ENCODE peak calls at places on chromosomes 5 and 9, in eight cellular contexts. H, C, B, E, R, L, P and A are unnamed samples.
A peak's percentile ranks its signal among the peaks of the same experiment; 100 is the strongest.

GRCh38 chr9:6877671-6878161 is 119.9 kb downstream of the KDM4C start:
- DNase-seq in H (no peak), C (peak; percentile 8), B (no peak), E (no peak), R (no peak), L (no peak), P (no peak), A (no peak)

GRCh38 chr9:19992556-19992955 is 203.7 kb upstream of the SLC24A2 start:
- DNase-seq in H (no peak), C (no peak), B (no peak), E (no peak), R (no peak), L (no peak), P (no peak), A (no peak)

GRCh38 chr9:93587651-93588347 is 11.4 kb downstream of the PHF2 start:
- DNase-seq in H (no peak), C (no peak), B (no peak), E (no peak), R (no peak), L (peak; percentile 55), P (no peak), A (no peak)

GRCh38 chr9:3830296-3830695 is 304.5 kb upstream of the RFX3 start:
- DNase-seq in H (no peak), C (no peak), B (no peak), E (no peak), R (no peak), L (no peak), P (no peak), A (no peak)

GRCh38 chr9:17319822-17320221 is 185.0 kb downstream of the CNTLN start:
- DNase-seq in H (no peak), C (no peak), B (no peak), E (no peak), R (no peak), L (peak; percentile 30), P (no peak), A (no peak)

GRCh38 chr9:30410273-30410672 is 1974.2 kb upstream of the ACO1 start:
- DNase-seq in H (no peak), C (no peak), B (no peak), E (no peak), R (no peak), L (no peak), P (no peak), A (no peak)

GRCh38 chr9:76576344-76576743 is 117.4 kb downstream of the GCNT1 start:
- DNase-seq in H (no peak), C (no peak), B (peak; percentile 51), E (no peak), R (no peak), L (no peak), P (no peak), A (peak; percentile 68)

GRCh38 chr9:16516887-16517286 is 353.6 kb downstream of the BNC2 start:
- DNase-seq in H (no peak), C (no peak), B (no peak), E (no peak), R (no peak), L (no peak), P (no peak), A (no peak)

GRCh38 chr5:134503088-134503936 is 22.2 kb upstream of the JADE2 start:
- DNase-seq in H (peak; percentile 56), C (peak; percentile 80), B (peak; percentile 53), E (peak; percentile 59), R (peak; percentile 38), L (peak; percentile 34), P (peak; percentile 58), A (peak; percentile 88)

GRCh38 chr5:4205408-4205807 is 609.8 kb downstream of the IRX1 start:
- DNase-seq in H (no peak), C (no peak), B (no peak), E (no peak), R (no peak), L (no peak), P (no peak), A (peak; percentile 70)

GRCh38 chr5:169980418-169981053 is at the start of gene INSYN2B:
- DNase-seq in H (peak; percentile 50), C (peak; percentile 81), B (no peak), E (peak; percentile 89), R (peak; percentile 67), L (peak; percentile 63), P (peak; percentile 59), A (peak; percentile 66)

GRCh38 chr5:90866915-90867715 is 308.5 kb downstream of the ADGRV1 start:
- DNase-seq in H (no peak), C (no peak), B (no peak), E (no peak), R (no peak), L (no peak), P (no peak), A (no peak)

GRCh38 chr9:32969270-32969669 is 32.2 kb downstream of the APTX start:
- DNase-seq in H (no peak), C (no peak), B (no peak), E (no peak), R (no peak), L (no peak), P (no peak), A (no peak)

GRCh38 chr5:40475546-40475945 is 204.2 kb upstream of the PTGER4 start:
- DNase-seq in H (no peak), C (no peak), B (no peak), E (no peak), R (no peak), L (no peak), P (no peak), A (no peak)

GRCh38 chr9:108552459-108553040 is 303.2 kb downstream of the ACTL7B start:
- DNase-seq in H (peak; percentile 70), C (peak; percentile 29), B (no peak), E (no peak), R (no peak), L (no peak), P (no peak), A (no peak)

GRCh38 chr5:908172-908571 is 15.5 kb downstream of the TRIP13 start:
- DNase-seq in H (no peak), C (no peak), B (no peak), E (no peak), R (no peak), L (no peak), P (no peak), A (no peak)

DNA sequence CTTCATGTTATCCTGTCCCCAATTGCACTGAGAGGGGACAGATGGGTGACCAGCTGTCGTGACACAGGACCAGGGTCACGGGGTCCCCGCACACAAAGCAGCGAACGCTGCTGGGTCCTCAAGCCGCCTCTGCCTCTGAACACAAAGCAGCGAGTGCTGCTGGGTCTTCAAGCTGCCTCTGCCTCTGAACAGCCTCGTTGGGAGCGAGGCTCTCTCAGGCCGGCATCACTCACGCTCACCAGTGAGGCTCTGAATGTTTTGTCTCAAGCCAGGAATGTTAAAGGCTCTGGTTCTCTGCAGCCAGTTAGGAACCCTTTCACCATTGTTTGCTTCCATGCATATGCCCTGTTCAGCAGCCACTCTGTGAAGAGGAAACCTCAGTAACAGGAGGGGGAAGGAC is 82.7 kb upstream of the TAF11L2 start:
- DNase-seq in H (no peak), C (no peak), B (no peak), E (no peak), R (no peak), L (no peak), P (no peak), A (no peak)
- TF ChIP-seq EP300 in H (no peak), C (no peak), B (no peak), E (no peak), R (no peak), L (no peak), P (no peak), A (no peak)

DNA sequence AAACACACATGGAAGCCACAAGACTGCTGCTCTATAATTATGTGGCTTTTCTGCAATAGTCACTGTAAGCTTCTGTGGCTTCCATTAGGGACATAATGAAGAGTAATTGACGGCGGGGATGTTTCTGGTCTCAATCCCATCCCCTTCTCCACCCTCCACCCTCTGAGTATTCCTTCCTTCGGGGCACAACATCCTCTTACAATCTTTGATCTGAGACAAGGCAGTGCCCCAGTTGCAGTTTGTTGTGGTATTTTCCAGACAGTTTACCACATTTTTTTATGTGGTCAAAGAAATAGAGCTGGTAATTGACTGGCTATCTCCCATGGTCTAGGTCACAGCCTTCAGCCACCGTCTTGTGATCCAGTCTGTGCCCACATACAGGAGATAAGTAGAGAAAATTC is 277.7 kb downstream of the NR2F1-AS1 start:
- DNase-seq in H (no peak), C (no peak), B (no peak), E (no peak), R (no peak), L (peak; percentile 42), P (no peak), A (no peak)
- TF ChIP-seq EP300 in H (no peak), C (no peak), B (no peak), E (no peak), R (no peak), L (peak; percentile 71), P (no peak), A (no peak)

GRCh38 chr9:112786834-112787520 is 36.4 kb downstream of the SNX30 start:
- DNase-seq in H (no peak), C (no peak), B (no peak), E (no peak), R (no peak), L (no peak), P (no peak), A (no peak)
- TF ChIP-seq EP300 in H (no peak), C (no peak), B (no peak), E (no peak), R (no peak), L (no peak), P (no peak), A (no peak)

GRCh38 chr5:180801596-180802324 is 846 bp downstream of the MGAT1 start:
- DNase-seq in H (peak; percentile 51), C (no peak), B (no peak), E (no peak), R (no peak), L (peak; percentile 45), P (no peak), A (peak; percentile 52)

GRCh38 chr5:180799194-180799593 is 3.4 kb downstream of the MGAT1 start:
- DNase-seq in H (peak; percentile 58), C (no peak), B (no peak), E (peak; percentile 82), R (peak; percentile 34), L (no peak), P (no peak), A (peak; percentile 54)

GRCh38 chr5:180802325-180803180 is at the start of gene MGAT1:
- DNase-seq in H (peak; percentile 86), C (peak; percentile 79), B (no peak), E (peak; percentile 90), R (peak; percentile 95), L (peak; percentile 98), P (peak; percentile 91), A (peak; percentile 96)

GRCh38 chr5:180798193-180798592 is 4.4 kb downstream of the MGAT1 start:
- DNase-seq in H (no peak), C (no peak), B (no peak), E (peak; percentile 27), R (no peak), L (no peak), P (no peak), A (no peak)

GRCh38 chr5:180799902-180800801 is 2.5 kb downstream of the MGAT1 start:
- DNase-seq in H (no peak), C (no peak), B (no peak), E (no peak), R (peak; percentile 35), L (no peak), P (no peak), A (no peak)
- TF ChIP-seq EP300 in H (no peak), C (no peak), B (no peak), E (no peak), R (no peak), L (no peak), P (no peak), A (no peak)

GRCh38 chr9:121698627-121699270 is 47.3 kb downstream of the DAB2IP start:
- DNase-seq in H (no peak), C (no peak), B (no peak), E (peak; percentile 86), R (peak; percentile 32), L (peak; percentile 96), P (peak; percentile 51), A (no peak)
- TF ChIP-seq EP300 in H (no peak), C (no peak), B (no peak), E (no peak), R (no peak), L (no peak), P (no peak), A (no peak)